ENCODE peak calls at places on chromosomes 5 and 9, in seven cellular contexts. One of them, this sample, is unnamed.

GRCh38 chr5:93603711-93604118 is 20.7 kb downstream of the NR2F1 start:
- DNase-seq in activated CD8-positive, alpha-beta memory T cell treated with anti-CD3 and anti-CD28 coated beads, Interleukin-2, amount 50 U/mL, for 48 hours: no peak
- DNase-seq in CD4-positive, CD25-positive, alpha-beta regulatory T cell: no peak
- DNase-seq in hypothalamus: no peak
- DNase-seq in right atrium auricular region: no peak
- DNase-seq in NCI-H510A: no peak
- DNase-seq in substantia nigra: no peak
- DNase-seq in this sample: no peak

GRCh38 chr9:137307255-137308101 is 5.4 kb upstream of the NRARP start:
- DNase-seq in activated CD8-positive, alpha-beta memory T cell treated with anti-CD3 and anti-CD28 coated beads, Interleukin-2, amount 50 U/mL, for 48 hours: peak; percentile 55
- DNase-seq in CD4-positive, CD25-positive, alpha-beta regulatory T cell: no peak
- DNase-seq in hypothalamus: no peak
- DNase-seq in right atrium auricular region: no peak
- DNase-seq in NCI-H510A: peak; percentile 31
- DNase-seq in substantia nigra: no peak
- DNase-seq in this sample: peak; percentile 79

GRCh38 chr9:14030350-14030823 is 283.6 kb downstream of the NFIB start:
- DNase-seq in activated CD8-positive, alpha-beta memory T cell treated with anti-CD3 and anti-CD28 coated beads, Interleukin-2, amount 50 U/mL, for 48 hours: no peak
- DNase-seq in CD4-positive, CD25-positive, alpha-beta regulatory T cell: no peak
- DNase-seq in hypothalamus: no peak
- DNase-seq in right atrium auricular region: no peak
- DNase-seq in NCI-H510A: peak; percentile 52
- DNase-seq in substantia nigra: no peak
- DNase-seq in this sample: no peak

GRCh38 chr9:3936520-3937235 is 363.2 kb downstream of the GLIS3 start:
- DNase-seq in activated CD8-positive, alpha-beta memory T cell treated with anti-CD3 and anti-CD28 coated beads, Interleukin-2, amount 50 U/mL, for 48 hours: no peak
- DNase-seq in CD4-positive, CD25-positive, alpha-beta regulatory T cell: no peak
- DNase-seq in hypothalamus: no peak
- DNase-seq in right atrium auricular region: no peak
- DNase-seq in NCI-H510A: peak; percentile 63
- DNase-seq in substantia nigra: no peak
- DNase-seq in this sample: no peak

GRCh38 chr5:57804007-57804444 is 321.4 kb upstream of the ACTBL2 start:
- DNase-seq in activated CD8-positive, alpha-beta memory T cell treated with anti-CD3 and anti-CD28 coated beads, Interleukin-2, amount 50 U/mL, for 48 hours: no peak
- DNase-seq in CD4-positive, CD25-positive, alpha-beta regulatory T cell: no peak
- DNase-seq in hypothalamus: no peak
- DNase-seq in right atrium auricular region: no peak
- DNase-seq in NCI-H510A: no peak
- DNase-seq in substantia nigra: no peak
- DNase-seq in this sample: no peak

GRCh38 chr9:126049896-126050604 is 276.6 kb upstream of the MVB12B start:
- DNase-seq in activated CD8-positive, alpha-beta memory T cell treated with anti-CD3 and anti-CD28 coated beads, Interleukin-2, amount 50 U/mL, for 48 hours: no peak
- DNase-seq in CD4-positive, CD25-positive, alpha-beta regulatory T cell: no peak
- DNase-seq in hypothalamus: no peak
- DNase-seq in right atrium auricular region: no peak
- DNase-seq in NCI-H510A: no peak
- DNase-seq in substantia nigra: no peak
- DNase-seq in this sample: no peak

GRCh38 chr9:34956648-34957047 is 1.4 kb upstream of the PHF24 start:
- DNase-seq in activated CD8-positive, alpha-beta memory T cell treated with anti-CD3 and anti-CD28 coated beads, Interleukin-2, amount 50 U/mL, for 48 hours: no peak
- DNase-seq in CD4-positive, CD25-positive, alpha-beta regulatory T cell: no peak
- DNase-seq in hypothalamus: no peak
- DNase-seq in right atrium auricular region: no peak
- DNase-seq in NCI-H510A: no peak
- DNase-seq in substantia nigra: no peak
- DNase-seq in this sample: no peak

GRCh38 chr9:71637433-71637832 is 130.9 kb downstream of the CEMIP2 start:
- DNase-seq in activated CD8-positive, alpha-beta memory T cell treated with anti-CD3 and anti-CD28 coated beads, Interleukin-2, amount 50 U/mL, for 48 hours: no peak
- DNase-seq in CD4-positive, CD25-positive, alpha-beta regulatory T cell: no peak
- DNase-seq in hypothalamus: no peak
- DNase-seq in right atrium auricular region: no peak
- DNase-seq in NCI-H510A: no peak
- DNase-seq in substantia nigra: no peak
- DNase-seq in this sample: no peak

GRCh38 chr5:131005963-131006684 is 158.9 kb downstream of the HINT1 start:
- DNase-seq in activated CD8-positive, alpha-beta memory T cell treated with anti-CD3 and anti-CD28 coated beads, Interleukin-2, amount 50 U/mL, for 48 hours: no peak
- DNase-seq in CD4-positive, CD25-positive, alpha-beta regulatory T cell: no peak
- DNase-seq in hypothalamus: no peak
- DNase-seq in right atrium auricular region: no peak
- DNase-seq in NCI-H510A: no peak
- DNase-seq in substantia nigra: no peak
- DNase-seq in this sample: no peak

GRCh38 chr5:146457431-146457830 is 10.3 kb downstream of the TCERG1 start:
- DNase-seq in activated CD8-positive, alpha-beta memory T cell treated with anti-CD3 and anti-CD28 coated beads, Interleukin-2, amount 50 U/mL, for 48 hours: no peak
- DNase-seq in CD4-positive, CD25-positive, alpha-beta regulatory T cell: no peak
- DNase-seq in hypothalamus: no peak
- DNase-seq in right atrium auricular region: no peak
- DNase-seq in NCI-H510A: no peak
- DNase-seq in substantia nigra: no peak
- DNase-seq in this sample: no peak

GRCh38 chr9:93955356-93956182 is 414 bp upstream of the BARX1 start:
- DNase-seq in activated CD8-positive, alpha-beta memory T cell treated with anti-CD3 and anti-CD28 coated beads, Interleukin-2, amount 50 U/mL, for 48 hours: peak; percentile 68
- DNase-seq in CD4-positive, CD25-positive, alpha-beta regulatory T cell: no peak
- DNase-seq in hypothalamus: no peak
- DNase-seq in right atrium auricular region: no peak
- DNase-seq in NCI-H510A: peak; percentile 78
- DNase-seq in substantia nigra: no peak
- DNase-seq in this sample: no peak

GRCh38 chr5:180069589-180070247 is 1.8 kb downstream of the RNF130 start:
- DNase-seq in activated CD8-positive, alpha-beta memory T cell treated with anti-CD3 and anti-CD28 coated beads, Interleukin-2, amount 50 U/mL, for 48 hours: no peak
- DNase-seq in CD4-positive, CD25-positive, alpha-beta regulatory T cell: no peak
- DNase-seq in hypothalamus: peak; percentile 48
- DNase-seq in right atrium auricular region: no peak
- DNase-seq in NCI-H510A: no peak
- DNase-seq in substantia nigra: peak; percentile 68
- DNase-seq in this sample: no peak

GRCh38 chr5:82046268-82046621 is 74.4 kb downstream of the ATG10 start:
- DNase-seq in activated CD8-positive, alpha-beta memory T cell treated with anti-CD3 and anti-CD28 coated beads, Interleukin-2, amount 50 U/mL, for 48 hours: no peak
- DNase-seq in CD4-positive, CD25-positive, alpha-beta regulatory T cell: no peak
- DNase-seq in hypothalamus: no peak
- DNase-seq in right atrium auricular region: no peak
- DNase-seq in NCI-H510A: no peak
- DNase-seq in substantia nigra: no peak
- DNase-seq in this sample: no peak

GRCh38 chr5:73692166-73692640 is 66.2 kb downstream of the ARHGEF28 start:
- DNase-seq in activated CD8-positive, alpha-beta memory T cell treated with anti-CD3 and anti-CD28 coated beads, Interleukin-2, amount 50 U/mL, for 48 hours: no peak
- DNase-seq in CD4-positive, CD25-positive, alpha-beta regulatory T cell: no peak
- DNase-seq in hypothalamus: no peak
- DNase-seq in right atrium auricular region: no peak
- DNase-seq in NCI-H510A: no peak
- DNase-seq in substantia nigra: no peak
- DNase-seq in this sample: no peak

GRCh38 chr5:108637110-108637509 is 110.6 kb upstream of the FER start:
- DNase-seq in activated CD8-positive, alpha-beta memory T cell treated with anti-CD3 and anti-CD28 coated beads, Interleukin-2, amount 50 U/mL, for 48 hours: no peak
- DNase-seq in CD4-positive, CD25-positive, alpha-beta regulatory T cell: no peak
- DNase-seq in hypothalamus: no peak
- DNase-seq in right atrium auricular region: no peak
- DNase-seq in NCI-H510A: no peak
- DNase-seq in substantia nigra: no peak
- DNase-seq in this sample: no peak

GRCh38 chr9:83392228-83392627 is 146.0 kb downstream of the FRMD3 start:
- DNase-seq in activated CD8-positive, alpha-beta memory T cell treated with anti-CD3 and anti-CD28 coated beads, Interleukin-2, amount 50 U/mL, for 48 hours: no peak
- DNase-seq in CD4-positive, CD25-positive, alpha-beta regulatory T cell: no peak
- DNase-seq in hypothalamus: no peak
- DNase-seq in right atrium auricular region: no peak
- DNase-seq in NCI-H510A: no peak
- DNase-seq in substantia nigra: no peak
- DNase-seq in this sample: no peak

GRCh38 chr9:15103321-15103720 is 193.1 kb upstream of the FREM1 start:
- DNase-seq in activated CD8-positive, alpha-beta memory T cell treated with anti-CD3 and anti-CD28 coated beads, Interleukin-2, amount 50 U/mL, for 48 hours: no peak
- DNase-seq in CD4-positive, CD25-positive, alpha-beta regulatory T cell: no peak
- DNase-seq in hypothalamus: no peak
- DNase-seq in right atrium auricular region: no peak
- DNase-seq in NCI-H510A: no peak
- DNase-seq in substantia nigra: no peak
- DNase-seq in this sample: no peak

GRCh38 chr9:621199-621860 is 220.2 kb upstream of the DMRT1 start:
- DNase-seq in activated CD8-positive, alpha-beta memory T cell treated with anti-CD3 and anti-CD28 coated beads, Interleukin-2, amount 50 U/mL, for 48 hours: no peak
- DNase-seq in CD4-positive, CD25-positive, alpha-beta regulatory T cell: no peak
- DNase-seq in hypothalamus: no peak
- DNase-seq in right atrium auricular region: no peak
- DNase-seq in NCI-H510A: no peak
- DNase-seq in substantia nigra: no peak
- DNase-seq in this sample: no peak

GRCh38 chr5:121426153-121426552 is 425.5 kb upstream of the FTMT start:
- DNase-seq in activated CD8-positive, alpha-beta memory T cell treated with anti-CD3 and anti-CD28 coated beads, Interleukin-2, amount 50 U/mL, for 48 hours: no peak
- DNase-seq in CD4-positive, CD25-positive, alpha-beta regulatory T cell: no peak
- DNase-seq in hypothalamus: no peak
- DNase-seq in right atrium auricular region: no peak
- DNase-seq in NCI-H510A: no peak
- DNase-seq in substantia nigra: no peak
- DNase-seq in this sample: no peak

GRCh38 chr5:153779852-153780251 is 258.9 kb downstream of the FAM114A2 start:
- DNase-seq in activated CD8-positive, alpha-beta memory T cell treated with anti-CD3 and anti-CD28 coated beads, Interleukin-2, amount 50 U/mL, for 48 hours: no peak
- DNase-seq in CD4-positive, CD25-positive, alpha-beta regulatory T cell: no peak
- DNase-seq in hypothalamus: no peak
- DNase-seq in right atrium auricular region: no peak
- DNase-seq in NCI-H510A: no peak
- DNase-seq in substantia nigra: no peak
- DNase-seq in this sample: no peak

GRCh38 chr5:13034048-13034447 is 910.4 kb downstream of the DNAH5 start:
- DNase-seq in activated CD8-positive, alpha-beta memory T cell treated with anti-CD3 and anti-CD28 coated beads, Interleukin-2, amount 50 U/mL, for 48 hours: no peak
- DNase-seq in CD4-positive, CD25-positive, alpha-beta regulatory T cell: no peak
- DNase-seq in hypothalamus: no peak
- DNase-seq in right atrium auricular region: no peak
- DNase-seq in NCI-H510A: no peak
- DNase-seq in substantia nigra: no peak
- DNase-seq in this sample: no peak

GRCh38 chr9:138038244-138038671 is 160.7 kb downstream of the CACNA1B start:
- DNase-seq in activated CD8-positive, alpha-beta memory T cell treated with anti-CD3 and anti-CD28 coated beads, Interleukin-2, amount 50 U/mL, for 48 hours: no peak
- DNase-seq in CD4-positive, CD25-positive, alpha-beta regulatory T cell: no peak
- DNase-seq in hypothalamus: no peak
- DNase-seq in right atrium auricular region: no peak
- DNase-seq in NCI-H510A: no peak
- DNase-seq in substantia nigra: no peak
- DNase-seq in this sample: no peak

GRCh38 chr5:58466939-58467338 is 7.1 kb upstream of the PLK2 start:
- DNase-seq in activated CD8-positive, alpha-beta memory T cell treated with anti-CD3 and anti-CD28 coated beads, Interleukin-2, amount 50 U/mL, for 48 hours: no peak
- DNase-seq in CD4-positive, CD25-positive, alpha-beta regulatory T cell: no peak
- DNase-seq in hypothalamus: no peak
- DNase-seq in right atrium auricular region: no peak
- DNase-seq in NCI-H510A: no peak
- DNase-seq in substantia nigra: no peak
- DNase-seq in this sample: no peak

GRCh38 chr9:136093995-136094881 is 851 bp downstream of the NACC2 start:
- DNase-seq in activated CD8-positive, alpha-beta memory T cell treated with anti-CD3 and anti-CD28 coated beads, Interleukin-2, amount 50 U/mL, for 48 hours: peak; percentile 84
- DNase-seq in CD4-positive, CD25-positive, alpha-beta regulatory T cell: peak; percentile 36
- DNase-seq in hypothalamus: no peak
- DNase-seq in right atrium auricular region: peak; percentile 86
- DNase-seq in NCI-H510A: peak; percentile 57
- DNase-seq in substantia nigra: peak; percentile 53
- DNase-seq in this sample: peak; percentile 86

GRCh38 chr5:154627711-154628678 is 127.2 kb upstream of the LARP1 start:
- DNase-seq in activated CD8-positive, alpha-beta memory T cell treated with anti-CD3 and anti-CD28 coated beads, Interleukin-2, amount 50 U/mL, for 48 hours: no peak
- DNase-seq in CD4-positive, CD25-positive, alpha-beta regulatory T cell: no peak
- DNase-seq in hypothalamus: no peak
- DNase-seq in right atrium auricular region: no peak
- DNase-seq in NCI-H510A: no peak
- DNase-seq in substantia nigra: no peak
- DNase-seq in this sample: no peak

GRCh38 chr9:70478963-70479641 is 64.6 kb upstream of the KLF9 start:
- DNase-seq in activated CD8-positive, alpha-beta memory T cell treated with anti-CD3 and anti-CD28 coated beads, Interleukin-2, amount 50 U/mL, for 48 hours: no peak
- DNase-seq in CD4-positive, CD25-positive, alpha-beta regulatory T cell: no peak
- DNase-seq in hypothalamus: no peak
- DNase-seq in right atrium auricular region: peak; percentile 72
- DNase-seq in NCI-H510A: no peak
- DNase-seq in substantia nigra: no peak
- DNase-seq in this sample: peak; percentile 74

GRCh38 chr5:56608216-56608925 is 207.0 kb upstream of the MAP3K1 start:
- DNase-seq in activated CD8-positive, alpha-beta memory T cell treated with anti-CD3 and anti-CD28 coated beads, Interleukin-2, amount 50 U/mL, for 48 hours: no peak
- DNase-seq in CD4-positive, CD25-positive, alpha-beta regulatory T cell: no peak
- DNase-seq in hypothalamus: no peak
- DNase-seq in right atrium auricular region: no peak
- DNase-seq in NCI-H510A: no peak
- DNase-seq in substantia nigra: no peak
- DNase-seq in this sample: no peak

GRCh38 chr9:114048533-114049452 is 29.3 kb downstream of the AMBP start:
- DNase-seq in activated CD8-positive, alpha-beta memory T cell treated with anti-CD3 and anti-CD28 coated beads, Interleukin-2, amount 50 U/mL, for 48 hours: peak; percentile 32
- DNase-seq in CD4-positive, CD25-positive, alpha-beta regulatory T cell: no peak
- DNase-seq in hypothalamus: no peak
- DNase-seq in right atrium auricular region: peak; percentile 13
- DNase-seq in NCI-H510A: no peak
- DNase-seq in substantia nigra: no peak
- DNase-seq in this sample: no peak